ENCODE peak calls at places on chromosomes 16 and 17, in six cellular contexts. One of them, this sample, is unnamed.

GRCh38 chr17:62750502-62751349 is 57.4 kb downstream of the MARCHF10 start:
- DNase-seq in T-helper 9 cell: no peak
- DNase-seq in NCI-H1436: no peak
- DNase-seq in cardiac muscle cell: no peak
- DNase-seq in OCI-M1: no peak
- DNase-seq in fibroblast of pulmonary artery: no peak
- DNase-seq in this sample: peak

GRCh38 chr16:72427786-72428480 is 256.0 kb upstream of the PMFBP1 start:
- DNase-seq in fibroblast of pulmonary artery: no peak
- DNase-seq in cardiac muscle cell: no peak
- DNase-seq in T-helper 9 cell: no peak
- DNase-seq in OCI-M1: no peak
- DNase-seq in NCI-H1436: no peak
- DNase-seq in this sample: no peak

GRCh38 chr16:9966569-9967157 is 215.6 kb downstream of the GRIN2A start:
- DNase-seq in NCI-H1436: no peak
- DNase-seq in fibroblast of pulmonary artery: no peak
- DNase-seq in T-helper 9 cell: no peak
- DNase-seq in OCI-M1: no peak
- DNase-seq in cardiac muscle cell: no peak
- DNase-seq in this sample: no peak

GRCh38 chr17:55722742-55723487 is at the start of gene TMEM100:
- DNase-seq in T-helper 9 cell: no peak
- DNase-seq in cardiac muscle cell: no peak
- DNase-seq in fibroblast of pulmonary artery: peak
- DNase-seq in OCI-M1: peak
- DNase-seq in NCI-H1436: no peak
- DNase-seq in this sample: no peak

GRCh38 chr17:56699186-56699895 is 105.8 kb downstream of the NOG start:
- DNase-seq in OCI-M1: no peak
- DNase-seq in fibroblast of pulmonary artery: peak
- DNase-seq in cardiac muscle cell: peak
- DNase-seq in T-helper 9 cell: no peak
- DNase-seq in NCI-H1436: no peak
- DNase-seq in this sample: peak

GRCh38 chr17:41308251-41308917 is 725 bp downstream of the KRTAP16-1 start:
- DNase-seq in NCI-H1436: no peak
- DNase-seq in fibroblast of pulmonary artery: no peak
- DNase-seq in T-helper 9 cell: peak
- DNase-seq in cardiac muscle cell: no peak
- DNase-seq in OCI-M1: no peak
- DNase-seq in this sample: no peak

GRCh38 chr17:12739500-12739899 is 49.8 kb upstream of the ARHGAP44 start:
- DNase-seq in NCI-H1436: no peak
- DNase-seq in T-helper 9 cell: no peak
- DNase-seq in fibroblast of pulmonary artery: no peak
- DNase-seq in cardiac muscle cell: no peak
- DNase-seq in OCI-M1: no peak
- DNase-seq in this sample: no peak

GRCh38 chr16:67011274-67011673 is 17.7 kb upstream of the CBFB start:
- DNase-seq in fibroblast of pulmonary artery: no peak
- DNase-seq in cardiac muscle cell: no peak
- DNase-seq in T-helper 9 cell: no peak
- DNase-seq in NCI-H1436: no peak
- DNase-seq in OCI-M1: no peak
- DNase-seq in this sample: no peak

GRCh38 chr17:76736349-76737081 is 616 bp downstream of the SRSF2 start:
- DNase-seq in OCI-M1: peak
- DNase-seq in fibroblast of pulmonary artery: peak
- DNase-seq in cardiac muscle cell: peak
- DNase-seq in NCI-H1436: peak
- DNase-seq in T-helper 9 cell: peak
- DNase-seq in this sample: peak

GRCh38 chr17:44198721-44199552 is 747 bp downstream of the ATXN7L3 start:
- DNase-seq in OCI-M1: peak
- DNase-seq in T-helper 9 cell: peak
- DNase-seq in fibroblast of pulmonary artery: peak
- DNase-seq in NCI-H1436: peak
- DNase-seq in cardiac muscle cell: peak
- DNase-seq in this sample: peak

GRCh38 chr16:66508261-66508913 is 41.5 kb downstream of the TK2 start:
- DNase-seq in NCI-H1436: peak
- DNase-seq in T-helper 9 cell: no peak
- DNase-seq in cardiac muscle cell: no peak
- DNase-seq in OCI-M1: no peak
- DNase-seq in fibroblast of pulmonary artery: peak
- DNase-seq in this sample: no peak

GRCh38 chr16:57379579-57379978 is 7.3 kb downstream of the CX3CL1 start:
- DNase-seq in T-helper 9 cell: no peak
- DNase-seq in fibroblast of pulmonary artery: no peak
- DNase-seq in NCI-H1436: no peak
- DNase-seq in OCI-M1: no peak
- DNase-seq in cardiac muscle cell: no peak
- DNase-seq in this sample: no peak

GRCh38 chr17:17126131-17127110 is 79.7 kb downstream of the PLD6 start:
- DNase-seq in OCI-M1: no peak
- DNase-seq in fibroblast of pulmonary artery: no peak
- DNase-seq in cardiac muscle cell: peak
- DNase-seq in NCI-H1436: no peak
- DNase-seq in T-helper 9 cell: no peak
- DNase-seq in this sample: no peak

GRCh38 chr16:28882476-28883180 is 4.3 kb downstream of the ATP2A1 start:
- DNase-seq in fibroblast of pulmonary artery: no peak
- DNase-seq in T-helper 9 cell: no peak
- DNase-seq in OCI-M1: no peak
- DNase-seq in NCI-H1436: no peak
- DNase-seq in cardiac muscle cell: peak
- DNase-seq in this sample: no peak

GRCh38 chr16:84082835-84083569 is 33.7 kb downstream of the MBTPS1 start:
- DNase-seq in cardiac muscle cell: no peak
- DNase-seq in fibroblast of pulmonary artery: no peak
- DNase-seq in OCI-M1: no peak
- DNase-seq in NCI-H1436: no peak
- DNase-seq in T-helper 9 cell: no peak
- DNase-seq in this sample: no peak

GRCh38 chr16:81730090-81731051 is 48.7 kb upstream of the PLCG2 start:
- DNase-seq in fibroblast of pulmonary artery: peak
- DNase-seq in OCI-M1: peak
- DNase-seq in NCI-H1436: peak
- DNase-seq in cardiac muscle cell: peak
- DNase-seq in T-helper 9 cell: peak
- DNase-seq in this sample: peak